ENCODE peak calls at places on chromosomes 16 and 17, in nine cellular contexts. One of them, this sample, is unnamed.

GRCh38 chr17:83203073-83203471 is 123.7 kb downstream of the METRNL start:
- DNase-seq in stomach: peak; percentile 37
- DNase-seq in RWPE1: no peak
- DNase-seq in mesothelial cell of epicardium: no peak
- DNase-seq in GM10248: no peak
- DNase-seq in heart right ventricle: peak; percentile 50
- DNase-seq in AG10803: peak; percentile 99
- DNase-seq in HFFc6: peak; percentile 97
- DNase-seq in A549: no peak
- DNase-seq in this sample: no peak

GRCh38 chr17:73901661-73902415 is 257.6 kb upstream of the SDK2 start:
- DNase-seq in stomach: peak; percentile 65
- DNase-seq in RWPE1: peak; percentile 33
- DNase-seq in mesothelial cell of epicardium: peak; percentile 57
- DNase-seq in GM10248: no peak
- DNase-seq in heart right ventricle: peak; percentile 41
- DNase-seq in AG10803: no peak
- DNase-seq in HFFc6: no peak
- DNase-seq in A549: no peak
- DNase-seq in this sample: no peak

GRCh38 chr16:53142823-53143568 is 88.2 kb downstream of the CHD9 start:
- DNase-seq in stomach: no peak
- DNase-seq in RWPE1: peak; percentile 45
- DNase-seq in mesothelial cell of epicardium: no peak
- DNase-seq in GM10248: no peak
- DNase-seq in heart right ventricle: no peak
- DNase-seq in AG10803: no peak
- DNase-seq in HFFc6: no peak
- DNase-seq in A549: peak; percentile 26
- DNase-seq in this sample: no peak

GRCh38 chr17:38464251-38464722 is 36.0 kb downstream of the ARHGAP23 start:
- DNase-seq in stomach: peak; percentile 50
- DNase-seq in RWPE1: no peak
- DNase-seq in mesothelial cell of epicardium: no peak
- DNase-seq in GM10248: peak; percentile 8
- DNase-seq in heart right ventricle: peak; percentile 72
- DNase-seq in AG10803: peak; percentile 74
- DNase-seq in HFFc6: no peak
- DNase-seq in A549: peak; percentile 38
- DNase-seq in this sample: peak; percentile 15

GRCh38 chr17:75316253-75316652 is 27.0 kb upstream of the SLC25A19 start:
- DNase-seq in stomach: no peak
- DNase-seq in RWPE1: no peak
- DNase-seq in mesothelial cell of epicardium: no peak
- DNase-seq in GM10248: no peak
- DNase-seq in heart right ventricle: no peak
- DNase-seq in AG10803: no peak
- DNase-seq in HFFc6: no peak
- DNase-seq in A549: no peak
- DNase-seq in this sample: no peak

GRCh38 chr17:34252138-34252889 is 2.8 kb upstream of the CCL2 start:
- DNase-seq in stomach: peak; percentile 75
- DNase-seq in RWPE1: peak; percentile 36
- DNase-seq in mesothelial cell of epicardium: peak; percentile 89
- DNase-seq in GM10248: peak; percentile 51
- DNase-seq in heart right ventricle: peak; percentile 95
- DNase-seq in AG10803: peak; percentile 94
- DNase-seq in HFFc6: peak; percentile 82
- DNase-seq in A549: peak; percentile 84
- DNase-seq in this sample: peak; percentile 55

GRCh38 chr17:5513610-5514009 is 27.2 kb downstream of the MIS12 start:
- DNase-seq in stomach: no peak
- DNase-seq in RWPE1: no peak
- DNase-seq in mesothelial cell of epicardium: no peak
- DNase-seq in GM10248: no peak
- DNase-seq in heart right ventricle: no peak
- DNase-seq in AG10803: no peak
- DNase-seq in HFFc6: no peak
- DNase-seq in A549: no peak
- DNase-seq in this sample: no peak

GRCh38 chr17:39231091-39231561 is 5.4 kb upstream of the STAC2 start:
- DNase-seq in stomach: no peak
- DNase-seq in RWPE1: no peak
- DNase-seq in mesothelial cell of epicardium: no peak
- DNase-seq in GM10248: no peak
- DNase-seq in heart right ventricle: no peak
- DNase-seq in AG10803: peak; percentile 25
- DNase-seq in HFFc6: no peak
- DNase-seq in A549: no peak
- DNase-seq in this sample: no peak

GRCh38 chr16:12391974-12392373 is 411.7 kb downstream of the CPPED1 start:
- DNase-seq in stomach: no peak
- DNase-seq in RWPE1: no peak
- DNase-seq in mesothelial cell of epicardium: no peak
- DNase-seq in GM10248: no peak
- DNase-seq in heart right ventricle: no peak
- DNase-seq in AG10803: no peak
- DNase-seq in HFFc6: no peak
- DNase-seq in A549: no peak
- DNase-seq in this sample: no peak

GRCh38 chr16:56988161-56988947 is 1.0 kb upstream of the NLRC5 start:
- DNase-seq in stomach: no peak
- DNase-seq in RWPE1: no peak
- DNase-seq in mesothelial cell of epicardium: no peak
- DNase-seq in GM10248: no peak
- DNase-seq in heart right ventricle: no peak
- DNase-seq in AG10803: peak; percentile 45
- DNase-seq in HFFc6: peak; percentile 30
- DNase-seq in A549: no peak
- DNase-seq in this sample: no peak

GRCh38 chr16:72934661-72935403 is 113.1 kb downstream of the ZFHX3 start:
- DNase-seq in stomach: no peak
- DNase-seq in RWPE1: no peak
- DNase-seq in mesothelial cell of epicardium: no peak
- DNase-seq in GM10248: no peak
- DNase-seq in heart right ventricle: no peak
- DNase-seq in AG10803: peak; percentile 32
- DNase-seq in HFFc6: no peak
- DNase-seq in A549: no peak
- DNase-seq in this sample: no peak

GRCh38 chr17:78357687-78358537 is 2.0 kb downstream of the SOCS3 start:
- DNase-seq in stomach: no peak
- DNase-seq in RWPE1: no peak
- DNase-seq in mesothelial cell of epicardium: no peak
- DNase-seq in GM10248: no peak
- DNase-seq in heart right ventricle: peak; percentile 16
- DNase-seq in AG10803: no peak
- DNase-seq in HFFc6: no peak
- DNase-seq in A549: peak; percentile 37
- DNase-seq in this sample: no peak

GRCh38 chr16:48538746-48539484 is 71.1 kb downstream of the N4BP1 start:
- DNase-seq in stomach: no peak
- DNase-seq in RWPE1: no peak
- DNase-seq in mesothelial cell of epicardium: peak; percentile 37
- DNase-seq in GM10248: no peak
- DNase-seq in heart right ventricle: no peak
- DNase-seq in AG10803: no peak
- DNase-seq in HFFc6: no peak
- DNase-seq in A549: no peak
- DNase-seq in this sample: no peak

GRCh38 chr17:42287305-42288077 is 807 bp upstream of the STAT5A start:
- DNase-seq in stomach: peak; percentile 31
- DNase-seq in RWPE1: no peak
- DNase-seq in mesothelial cell of epicardium: no peak
- DNase-seq in GM10248: peak; percentile 63
- DNase-seq in heart right ventricle: peak; percentile 55
- DNase-seq in AG10803: peak; percentile 34
- DNase-seq in HFFc6: no peak
- DNase-seq in A549: no peak
- DNase-seq in this sample: peak; percentile 76

GRCh38 chr17:79036609-79037008 is 12.6 kb downstream of the C1QTNF1 start:
- DNase-seq in stomach: no peak
- DNase-seq in RWPE1: peak; percentile 86
- DNase-seq in mesothelial cell of epicardium: no peak
- DNase-seq in GM10248: no peak
- DNase-seq in heart right ventricle: no peak
- DNase-seq in AG10803: peak; percentile 96
- DNase-seq in HFFc6: peak; percentile 91
- DNase-seq in A549: peak; percentile 75
- DNase-seq in this sample: no peak

GRCh38 chr16:77937473-77938195 is 84.7 kb upstream of the CLEC3A start:
- DNase-seq in stomach: no peak
- DNase-seq in RWPE1: no peak
- DNase-seq in mesothelial cell of epicardium: no peak
- DNase-seq in GM10248: no peak
- DNase-seq in heart right ventricle: no peak
- DNase-seq in AG10803: no peak
- DNase-seq in HFFc6: no peak
- DNase-seq in A549: peak; percentile 2
- DNase-seq in this sample: no peak

GRCh38 chr16:77943770-77944169 is 78.6 kb upstream of the CLEC3A start:
- DNase-seq in stomach: no peak
- DNase-seq in RWPE1: no peak
- DNase-seq in mesothelial cell of epicardium: no peak
- DNase-seq in GM10248: no peak
- DNase-seq in heart right ventricle: no peak
- DNase-seq in AG10803: no peak
- DNase-seq in HFFc6: no peak
- DNase-seq in A549: no peak
- DNase-seq in this sample: no peak

GRCh38 chr16:77944631-77945030 is 77.7 kb upstream of the CLEC3A start:
- DNase-seq in stomach: no peak
- DNase-seq in RWPE1: no peak
- DNase-seq in mesothelial cell of epicardium: no peak
- DNase-seq in GM10248: no peak
- DNase-seq in heart right ventricle: no peak
- DNase-seq in AG10803: no peak
- DNase-seq in HFFc6: no peak
- DNase-seq in A549: no peak
- DNase-seq in this sample: no peak

DNA sequence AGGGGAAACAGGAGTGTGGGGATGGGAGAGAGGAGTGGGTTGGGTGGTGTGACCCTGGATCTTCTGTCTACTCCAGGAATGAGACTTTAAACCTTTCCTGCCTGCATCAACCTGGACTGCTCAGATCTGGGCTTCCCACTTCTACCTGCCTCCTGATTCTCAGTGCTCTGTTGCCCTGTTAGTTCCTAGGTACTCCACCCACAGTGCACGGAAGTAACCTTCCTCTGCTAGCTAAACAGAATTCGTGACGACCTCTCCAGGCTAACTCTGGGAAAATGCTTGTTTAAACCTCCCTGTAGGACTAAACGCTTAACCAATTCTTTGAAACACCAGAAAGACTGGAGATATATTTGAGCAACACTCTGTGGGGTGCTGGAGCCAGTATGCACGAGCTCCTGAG is 83.4 kb upstream of the CLEC3A start:
- DNase-seq in stomach: no peak
- DNase-seq in RWPE1: no peak
- DNase-seq in mesothelial cell of epicardium: no peak
- DNase-seq in GM10248: no peak
- DNase-seq in heart right ventricle: no peak
- DNase-seq in AG10803: no peak
- DNase-seq in HFFc6: no peak
- DNase-seq in A549: no peak
- DNase-seq in this sample: no peak
- TF ChIP-seq CTCF in stomach: no peak
- TF ChIP-seq CTCF in RWPE1: no peak
- TF ChIP-seq CTCF in mesothelial cell of epicardium: no peak
- TF ChIP-seq CTCF in GM10248: no peak
- TF ChIP-seq CTCF in heart right ventricle: no peak
- TF ChIP-seq CTCF in AG10803: no peak
- TF ChIP-seq CTCF in HFFc6: no peak
- TF ChIP-seq CTCF in A549: no peak
- TF ChIP-seq CTCF in this sample: no peak

GRCh38 chr17:7632492-7632894 is 2.6 kb downstream of the SHBG start:
- DNase-seq in stomach: peak; percentile 31
- DNase-seq in RWPE1: peak; percentile 58
- DNase-seq in mesothelial cell of epicardium: no peak
- DNase-seq in GM10248: peak; percentile 71
- DNase-seq in heart right ventricle: no peak
- DNase-seq in AG10803: peak; percentile 61
- DNase-seq in HFFc6: peak; percentile 51
- DNase-seq in A549: peak; percentile 71
- DNase-seq in this sample: peak; percentile 75
- TF ChIP-seq CTCF in stomach: peak; percentile 33
- TF ChIP-seq CTCF in RWPE1: no peak
- TF ChIP-seq CTCF in mesothelial cell of epicardium: peak; percentile 39
- TF ChIP-seq CTCF in GM10248: peak; percentile 45
- TF ChIP-seq CTCF in heart right ventricle: peak; percentile 55
- TF ChIP-seq CTCF in AG10803: peak; percentile 73
- TF ChIP-seq CTCF in HFFc6: peak; percentile 82
- TF ChIP-seq CTCF in A549: peak; percentile 56
- TF ChIP-seq CTCF in this sample: peak; percentile 25

GRCh38 chr17:68291836-68292688 is 767 bp downstream of the ARSG start:
- DNase-seq in stomach: peak; percentile 76
- DNase-seq in RWPE1: peak; percentile 84
- DNase-seq in mesothelial cell of epicardium: peak; percentile 82
- DNase-seq in GM10248: peak; percentile 90
- DNase-seq in heart right ventricle: peak; percentile 77
- DNase-seq in AG10803: peak; percentile 53
- DNase-seq in HFFc6: peak; percentile 57
- DNase-seq in A549: peak; percentile 69
- DNase-seq in this sample: peak; percentile 94
- TF ChIP-seq CTCF in stomach: peak; percentile 6
- TF ChIP-seq CTCF in RWPE1: no peak
- TF ChIP-seq CTCF in mesothelial cell of epicardium: no peak
- TF ChIP-seq CTCF in GM10248: no peak
- TF ChIP-seq CTCF in heart right ventricle: no peak
- TF ChIP-seq CTCF in AG10803: no peak
- TF ChIP-seq CTCF in HFFc6: peak; percentile 21
- TF ChIP-seq CTCF in A549: peak; percentile 10
- TF ChIP-seq CTCF in this sample: no peak

GRCh38 chr17:49707608-49708514 is at the start of gene SLC35B1:
- DNase-seq in stomach: peak; percentile 99
- DNase-seq in RWPE1: peak; percentile 100
- DNase-seq in mesothelial cell of epicardium: peak; percentile 94
- DNase-seq in GM10248: peak; percentile 99
- DNase-seq in heart right ventricle: peak; percentile 98
- DNase-seq in AG10803: peak; percentile 99
- DNase-seq in HFFc6: peak; percentile 99
- DNase-seq in A549: peak; percentile 100
- DNase-seq in this sample: peak; percentile 96

GRCh38 chr17:49705254-49705653 is 2.5 kb downstream of the SLC35B1 start:
- DNase-seq in stomach: no peak
- DNase-seq in RWPE1: no peak
- DNase-seq in mesothelial cell of epicardium: no peak
- DNase-seq in GM10248: no peak
- DNase-seq in heart right ventricle: no peak
- DNase-seq in AG10803: no peak
- DNase-seq in HFFc6: no peak
- DNase-seq in A549: no peak
- DNase-seq in this sample: no peak

GRCh38 chr17:49708515-49709161 is 874 bp upstream of the SLC35B1 start:
- DNase-seq in stomach: no peak
- DNase-seq in RWPE1: no peak
- DNase-seq in mesothelial cell of epicardium: no peak
- DNase-seq in GM10248: no peak
- DNase-seq in heart right ventricle: no peak
- DNase-seq in AG10803: no peak
- DNase-seq in HFFc6: no peak
- DNase-seq in A549: no peak
- DNase-seq in this sample: no peak

GRCh38 chr17:49703557-49704277 is 4.0 kb downstream of the SLC35B1 start:
- DNase-seq in stomach: no peak
- DNase-seq in RWPE1: no peak
- DNase-seq in mesothelial cell of epicardium: no peak
- DNase-seq in GM10248: no peak
- DNase-seq in heart right ventricle: no peak
- DNase-seq in AG10803: peak; percentile 49
- DNase-seq in HFFc6: peak; percentile 27
- DNase-seq in A549: peak; percentile 78
- DNase-seq in this sample: no peak

GRCh38 chr17:49707246-49707607 is 537 bp downstream of the SLC35B1 start:
- DNase-seq in stomach: no peak
- DNase-seq in RWPE1: no peak
- DNase-seq in mesothelial cell of epicardium: no peak
- DNase-seq in GM10248: no peak
- DNase-seq in heart right ventricle: no peak
- DNase-seq in AG10803: no peak
- DNase-seq in HFFc6: no peak
- DNase-seq in A549: no peak
- DNase-seq in this sample: no peak
- TF ChIP-seq CTCF in stomach: no peak
- TF ChIP-seq CTCF in RWPE1: no peak
- TF ChIP-seq CTCF in mesothelial cell of epicardium: no peak
- TF ChIP-seq CTCF in GM10248: no peak
- TF ChIP-seq CTCF in heart right ventricle: no peak
- TF ChIP-seq CTCF in AG10803: no peak
- TF ChIP-seq CTCF in HFFc6: no peak
- TF ChIP-seq CTCF in A549: no peak
- TF ChIP-seq CTCF in this sample: no peak